ENCODE peak calls at places on chromosomes 2 and 18, in nine cellular contexts. E is dermis blood vessel endothelial cell; K is ovary; H is RWPE1; S is NCI-H2081; A is colonic mucosa; T is nephron progenitor cell; X is stimulated activated CD4-positive, alpha-beta T cell treated with anti-CD3 and anti-CD28 coated beads, Interleukin-1b, Interleukin-23, amount 100 ng/mL, for 24 hours; P is effector memory CD8-positive, alpha-beta T cell. B is an unnamed sample.

GRCh38 chr2:48112911-48113687 is 206.8 kb upstream of the FBXO11 start:
- DNase-seq in E (no peak), K (no peak), H (no peak), S (no peak), A (no peak), T (no peak), X (no peak), P (no peak), B (no peak)

GRCh38 chr2:236176417-236176816 is 8.2 kb upstream of the GBX2 start:
- DNase-seq in E (peak), K (no peak), H (no peak), S (peak), A (no peak), T (no peak), X (no peak), P (no peak), B (no peak)

GRCh38 chr2:173402405-173402974 is 47.8 kb downstream of the CDCA7 start:
- DNase-seq in E (peak), K (peak), H (peak), S (peak), A (peak), T (peak), X (peak), P (peak), B (peak)

GRCh38 chr2:31318360-31319336 is 84.7 kb downstream of the EHD3 start:
- DNase-seq in E (no peak), K (no peak), H (no peak), S (no peak), A (peak), T (no peak), X (peak), P (no peak), B (no peak)

GRCh38 chr18:45237639-45238038 is 377.6 kb upstream of the SLC14A2 start:
- DNase-seq in E (no peak), K (no peak), H (no peak), S (no peak), A (no peak), T (no peak), X (no peak), P (no peak), B (no peak)

GRCh38 chr2:216548901-216549321 is 50.3 kb downstream of the RPL37A start:
- DNase-seq in E (no peak), K (peak), H (no peak), S (no peak), A (no peak), T (no peak), X (no peak), P (no peak), B (no peak)

GRCh38 chr18:68623342-68623741 is 91.6 kb downstream of the TMX3 start:
- DNase-seq in E (peak), K (peak), H (peak), S (peak), A (no peak), T (peak), X (peak), P (no peak), B (no peak)

GRCh38 chr2:218318241-218318640 is 25.9 kb upstream of the TMBIM1 start:
- DNase-seq in E (no peak), K (no peak), H (no peak), S (no peak), A (no peak), T (no peak), X (no peak), P (no peak), B (no peak)

GRCh38 chr2:148999451-148999891 is 39.0 kb upstream of the LYPD6B start:
- DNase-seq in E (no peak), K (no peak), H (no peak), S (no peak), A (peak), T (no peak), X (no peak), P (no peak), B (no peak)

GRCh38 chr2:235087812-235088607 is 136.2 kb downstream of the SH3BP4 start:
- DNase-seq in E (peak), K (peak), H (no peak), S (peak), A (no peak), T (peak), X (no peak), P (no peak), B (no peak)

GRCh38 chr2:120465989-120466703 is 120.2 kb downstream of the INHBB start:
- DNase-seq in E (peak), K (peak), H (no peak), S (peak), A (no peak), T (peak), X (no peak), P (no peak), B (peak)

GRCh38 chr18:408367-408766 is 92.1 kb downstream of the COLEC12 start:
- DNase-seq in E (no peak), K (no peak), H (no peak), S (no peak), A (no peak), T (no peak), X (no peak), P (no peak), B (no peak)

GRCh38 chr2:168559187-168559586 is 103.1 kb downstream of the CERS6 start:
- DNase-seq in E (no peak), K (no peak), H (no peak), S (no peak), A (peak), T (no peak), X (no peak), P (no peak), B (no peak)

GRCh38 chr2:236246711-236247246 is 17.4 kb downstream of the ASB18 start:
- DNase-seq in E (no peak), K (no peak), H (no peak), S (no peak), A (no peak), T (no peak), X (no peak), P (no peak), B (no peak)

GRCh38 chr18:39960545-39960944 is 1994.5 kb upstream of the PIK3C3 start:
- DNase-seq in E (peak), K (no peak), H (peak), S (no peak), A (no peak), T (no peak), X (no peak), P (no peak), B (no peak)

GRCh38 chr2:11680181-11680900 is 10.3 kb upstream of the NTSR2 start:
- DNase-seq in E (no peak), K (peak), H (no peak), S (no peak), A (no peak), T (peak), X (no peak), P (no peak), B (no peak)

GRCh38 chr2:216363221-216363620 is 9.1 kb downstream of the MARCHF4 start:
- DNase-seq in E (no peak), K (no peak), H (peak), S (no peak), A (no peak), T (no peak), X (no peak), P (no peak), B (no peak)

GRCh38 chr2:10524841-10525572 is 76.9 kb upstream of the ODC1 start:
- DNase-seq in E (no peak), K (no peak), H (no peak), S (no peak), A (no peak), T (no peak), X (no peak), P (no peak), B (no peak)

GRCh38 chr2:197075754-197076337 is 149.3 kb upstream of the PGAP1 start:
- DNase-seq in E (peak), K (no peak), H (no peak), S (no peak), A (no peak), T (peak), X (no peak), P (no peak), B (no peak)

GRCh38 chr2:24122356-24123211 is 550 bp downstream of the PFN4 start:
- DNase-seq in E (peak), K (no peak), H (no peak), S (peak), A (no peak), T (no peak), X (no peak), P (no peak), B (no peak)

GRCh38 chr18:46424898-46425297 is 232.1 kb downstream of the LOXHD1 start:
- DNase-seq in E (no peak), K (no peak), H (no peak), S (no peak), A (no peak), T (peak), X (no peak), P (no peak), B (no peak)

GRCh38 chr18:49819768-49820662 is 6.7 kb upstream of the ACAA2 start:
- DNase-seq in E (no peak), K (no peak), H (no peak), S (no peak), A (no peak), T (no peak), X (peak), P (peak), B (no peak)

GRCh38 chr18:32461704-32462272 is 8.9 kb downstream of the GAREM1 start:
- DNase-seq in E (no peak), K (no peak), H (no peak), S (no peak), A (no peak), T (no peak), X (no peak), P (no peak), B (no peak)

GRCh38 chr2:197946562-197946961 is 142.2 kb downstream of the PLCL1 start:
- DNase-seq in E (no peak), K (no peak), H (peak), S (peak), A (no peak), T (no peak), X (no peak), P (no peak), B (peak)

GRCh38 chr2:105176429-105176828 is 65.1 kb upstream of the GPR45 start:
- DNase-seq in E (no peak), K (no peak), H (no peak), S (no peak), A (peak), T (no peak), X (no peak), P (no peak), B (no peak)

B was measured in NCI-H774.